ENCODE peak calls at places on chromosomes 11 and 22, in four cellular contexts. One of them, this sample, is unnamed.

GRCh38 chr11:35404397-35404775 is 15.0 kb downstream of the SLC1A2 start:
- DNase-seq in AG09319: no peak
- DNase-seq in AG10803: peak
- DNase-seq in uterus: no peak
- DNase-seq in this sample: no peak

GRCh38 chr22:30646518-30647160 is 11.1 kb downstream of the SLC35E4 start:
- DNase-seq in AG09319: no peak
- DNase-seq in AG10803: no peak
- DNase-seq in uterus: no peak
- DNase-seq in this sample: no peak

GRCh38 chr11:95831198-95831883 is 41.0 kb downstream of the CEP57 start:
- DNase-seq in AG09319: peak
- DNase-seq in AG10803: peak
- DNase-seq in uterus: no peak
- DNase-seq in this sample: no peak

GRCh38 chr11:48150213-48150612 is 66.4 kb upstream of the OR4B1 start:
- DNase-seq in AG09319: no peak
- DNase-seq in AG10803: no peak
- DNase-seq in uterus: no peak
- DNase-seq in this sample: no peak

GRCh38 chr22:30212363-30212995 is 34.1 kb downstream of the LIF start:
- DNase-seq in AG09319: peak
- DNase-seq in AG10803: peak
- DNase-seq in uterus: peak
- DNase-seq in this sample: no peak

GRCh38 chr11:67648140-67648795 is 2.3 kb downstream of the ACY3 start:
- DNase-seq in AG09319: no peak
- DNase-seq in AG10803: no peak
- DNase-seq in uterus: no peak
- DNase-seq in this sample: peak

GRCh38 chr22:17222503-17222902 is 3.3 kb upstream of the ADA2 start:
- DNase-seq in AG09319: no peak
- DNase-seq in AG10803: no peak
- DNase-seq in uterus: no peak
- DNase-seq in this sample: no peak

GRCh38 chr22:17009640-17010291 is 1.7 kb upstream of the GAB4 start:
- DNase-seq in AG09319: no peak
- DNase-seq in AG10803: no peak
- DNase-seq in uterus: no peak
- DNase-seq in this sample: no peak

GRCh38 chr11:105456950-105457349 is 152.9 kb upstream of the GRIA4 start:
- DNase-seq in AG09319: no peak
- DNase-seq in AG10803: no peak
- DNase-seq in uterus: no peak
- DNase-seq in this sample: no peak

GRCh38 chr22:38513063-38513462 is 7.0 kb upstream of the DDX17 start:
- DNase-seq in AG09319: no peak
- DNase-seq in AG10803: no peak
- DNase-seq in uterus: no peak
- DNase-seq in this sample: no peak

GRCh38 chr11:118088531-118088930 is 1.8 kb upstream of the SMIM35 start:
- DNase-seq in AG09319: no peak
- DNase-seq in AG10803: no peak
- DNase-seq in uterus: no peak
- DNase-seq in this sample: no peak

GRCh38 chr11:613369-613968 is 2.3 kb downstream of the IRF7 start:
- DNase-seq in AG09319: no peak
- DNase-seq in AG10803: peak
- DNase-seq in uterus: no peak
- DNase-seq in this sample: peak

GRCh38 chr22:37953062-37953436 is 352 bp downstream of the C22orf23 start:
- DNase-seq in AG09319: no peak
- DNase-seq in AG10803: no peak
- DNase-seq in uterus: peak
- DNase-seq in this sample: no peak

GRCh38 chr11:120835601-120836228 is 188.2 kb upstream of the TBCEL start:
- DNase-seq in AG09319: no peak
- DNase-seq in AG10803: no peak
- DNase-seq in uterus: no peak
- DNase-seq in this sample: no peak

GRCh38 chr11:43987384-43988039 is 45.1 kb downstream of the C11orf96 start:
- DNase-seq in AG09319: peak
- DNase-seq in AG10803: peak
- DNase-seq in uterus: peak
- DNase-seq in this sample: no peak

GRCh38 chr11:81449588-81450155 is 1284.0 kb downstream of the FAM181B start:
- DNase-seq in AG09319: no peak
- DNase-seq in AG10803: no peak
- DNase-seq in uterus: no peak
- DNase-seq in this sample: no peak

GRCh38 chr11:12724301-12725046 is 50.3 kb downstream of the TEAD1 start:
- DNase-seq in AG09319: peak
- DNase-seq in AG10803: peak
- DNase-seq in uterus: peak
- DNase-seq in this sample: no peak

GRCh38 chr11:76391039-76391438 is 9.9 kb downstream of the GVQW3 start:
- DNase-seq in AG09319: no peak
- DNase-seq in AG10803: no peak
- DNase-seq in uterus: no peak
- DNase-seq in this sample: no peak

GRCh38 chr11:14446701-14447169 is 52.9 kb downstream of the COPB1 start:
- DNase-seq in AG09319: no peak
- DNase-seq in AG10803: peak
- DNase-seq in uterus: no peak
- DNase-seq in this sample: no peak

GRCh38 chr11:13465909-13466371 is 2.9 kb upstream of the BTBD10 start:
- DNase-seq in AG09319: no peak
- DNase-seq in AG10803: peak
- DNase-seq in uterus: no peak
- DNase-seq in this sample: no peak

GRCh38 chr11:15276616-15277015 is 161.9 kb downstream of the INSC start:
- DNase-seq in AG09319: no peak
- DNase-seq in AG10803: no peak
- DNase-seq in uterus: no peak
- DNase-seq in this sample: no peak

GRCh38 chr11:35321532-35322320 is 97.6 kb downstream of the SLC1A2 start:
- DNase-seq in AG09319: peak
- DNase-seq in AG10803: peak
- DNase-seq in uterus: peak
- DNase-seq in this sample: no peak

GRCh38 chr11:1870721-1871466 is 18.0 kb downstream of the LSP1 start:
- DNase-seq in AG09319: no peak
- DNase-seq in AG10803: peak
- DNase-seq in uterus: no peak
- DNase-seq in this sample: no peak

GRCh38 chr11:2667940-2668339 is 31.9 kb downstream of the KCNQ1OT1 start:
- DNase-seq in AG09319: no peak
- DNase-seq in AG10803: no peak
- DNase-seq in uterus: no peak
- DNase-seq in this sample: no peak

GRCh38 chr11:102187416-102188125 is 77.3 kb downstream of the YAP1 start:
- DNase-seq in AG09319: no peak
- DNase-seq in AG10803: peak
- DNase-seq in uterus: no peak
- DNase-seq in this sample: no peak

GRCh38 chr11:117828641-117829368 is 4.3 kb upstream of the FXYD2 start:
- DNase-seq in AG09319: no peak
- DNase-seq in AG10803: peak
- DNase-seq in uterus: peak
- DNase-seq in this sample: no peak

GRCh38 chr11:77191429-77191822 is 63.4 kb downstream of the MYO7A start:
- DNase-seq in AG09319: no peak
- DNase-seq in AG10803: no peak
- DNase-seq in uterus: no peak
- DNase-seq in this sample: no peak

GRCh38 chr11:79834015-79834414 is 393.2 kb upstream of the TENM4 start:
- DNase-seq in AG09319: no peak
- DNase-seq in AG10803: no peak
- DNase-seq in uterus: no peak
- DNase-seq in this sample: no peak

GRCh38 chr22:30390974-30391691 is 3.9 kb upstream of the RNF215 start:
- DNase-seq in AG09319: no peak
- DNase-seq in AG10803: peak
- DNase-seq in uterus: no peak
- DNase-seq in this sample: no peak

GRCh38 chr22:46881373-46882118 is 119.1 kb downstream of the TBC1D22A start:
- DNase-seq in AG09319: no peak
- DNase-seq in AG10803: peak
- DNase-seq in uterus: no peak
- DNase-seq in this sample: no peak

GRCh38 chr11:29119116-29119515 is 897.7 kb downstream of the KCNA4 start:
- DNase-seq in AG09319: no peak
- DNase-seq in AG10803: no peak
- DNase-seq in uterus: no peak
- DNase-seq in this sample: no peak

GRCh38 chr11:28110108-28110838 is 2.1 kb downstream of the METTL15 start:
- DNase-seq in AG09319: peak
- DNase-seq in AG10803: peak
- DNase-seq in uterus: peak
- DNase-seq in this sample: no peak

GRCh38 chr11:19398772-19399542 is 158.2 kb upstream of the E2F8 start:
- DNase-seq in AG09319: peak
- DNase-seq in AG10803: peak
- DNase-seq in uterus: peak
- DNase-seq in this sample: peak

GRCh38 chr11:125401746-125402145 is 94.3 kb downstream of the FEZ1 start:
- DNase-seq in AG09319: no peak
- DNase-seq in AG10803: peak
- DNase-seq in uterus: no peak
- DNase-seq in this sample: no peak

GRCh38 chr11:125404136-125404810 is 91.8 kb downstream of the FEZ1 start:
- DNase-seq in AG09319: no peak
- DNase-seq in AG10803: no peak
- DNase-seq in uterus: no peak
- DNase-seq in this sample: no peak

GRCh38 chr11:125407046-125407445 is 89.0 kb downstream of the FEZ1 start:
- DNase-seq in AG09319: no peak
- DNase-seq in AG10803: no peak
- DNase-seq in uterus: no peak
- DNase-seq in this sample: no peak

GRCh38 chr11:125402436-125402835 is 93.6 kb downstream of the FEZ1 start:
- DNase-seq in AG09319: no peak
- DNase-seq in AG10803: peak
- DNase-seq in uterus: no peak
- DNase-seq in this sample: no peak

GRCh38 chr11:125404811-125405481 is 91.1 kb downstream of the FEZ1 start:
- DNase-seq in AG09319: no peak
- DNase-seq in AG10803: peak
- DNase-seq in uterus: peak
- DNase-seq in this sample: peak
- TF ChIP-seq CTCF in AG09319: peak
- TF ChIP-seq CTCF in AG10803: peak
- TF ChIP-seq CTCF in uterus: peak
- TF ChIP-seq CTCF in this sample: peak

GRCh38 chr11:103464420-103464819 is 355.2 kb downstream of the DYNC2H1 start:
- DNase-seq in AG09319: no peak
- DNase-seq in AG10803: no peak
- DNase-seq in uterus: no peak
- DNase-seq in this sample: no peak
- TF ChIP-seq CTCF in AG09319: peak
- TF ChIP-seq CTCF in AG10803: no peak
- TF ChIP-seq CTCF in uterus: no peak
- TF ChIP-seq CTCF in this sample: no peak

DNA sequence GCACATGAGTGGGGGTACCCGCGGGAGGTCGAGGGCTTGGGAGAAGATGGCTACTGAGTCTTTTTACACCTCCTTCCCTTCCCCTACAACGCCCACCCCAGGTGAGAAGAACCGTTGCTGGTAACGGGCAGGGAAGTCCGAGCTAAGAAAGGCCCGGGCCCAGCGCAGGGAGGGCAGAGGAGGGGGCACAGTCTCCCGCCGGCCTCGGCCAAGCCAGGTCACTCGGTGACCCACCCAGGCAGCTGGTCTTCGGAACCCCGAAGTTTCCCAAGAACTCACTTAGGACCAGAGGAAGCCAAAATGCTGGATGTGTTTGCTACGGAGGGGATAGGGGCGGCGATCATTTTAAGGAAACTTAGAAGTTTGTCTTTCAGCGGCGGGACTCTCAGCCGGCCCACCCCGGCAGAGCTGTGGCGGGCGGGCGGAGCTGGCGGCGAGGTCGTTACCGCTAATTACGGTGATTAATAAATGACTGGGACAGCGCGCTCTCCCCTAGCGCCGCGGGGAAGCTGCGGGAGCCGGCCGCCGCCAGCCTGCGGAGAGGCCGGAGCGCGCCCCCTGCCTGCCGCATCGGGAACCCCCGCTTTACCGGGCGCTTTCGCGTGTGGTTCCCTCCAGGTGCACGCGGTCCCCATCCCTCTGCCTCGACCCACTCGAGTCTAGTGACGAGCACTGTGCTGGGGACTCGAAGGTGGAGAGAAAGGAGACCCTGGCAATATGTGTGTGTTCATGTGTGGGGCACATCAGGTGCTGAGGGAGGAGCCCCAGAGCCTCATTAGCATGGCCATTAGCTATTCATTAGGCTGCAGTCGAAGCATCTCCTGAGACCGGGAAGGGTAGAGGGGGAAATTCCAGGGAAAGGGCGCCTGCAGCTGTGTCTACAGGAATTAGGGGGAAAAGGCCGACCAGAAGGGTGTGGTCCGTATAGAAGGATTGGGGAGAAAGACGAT is 945 bp downstream of the ROBO3 start:
- DNase-seq in AG09319: no peak
- DNase-seq in AG10803: peak
- DNase-seq in uterus: no peak
- DNase-seq in this sample: no peak
- TF ChIP-seq CTCF in AG09319: peak
- TF ChIP-seq CTCF in AG10803: peak
- TF ChIP-seq CTCF in uterus: peak
- TF ChIP-seq CTCF in this sample: peak

DNA sequence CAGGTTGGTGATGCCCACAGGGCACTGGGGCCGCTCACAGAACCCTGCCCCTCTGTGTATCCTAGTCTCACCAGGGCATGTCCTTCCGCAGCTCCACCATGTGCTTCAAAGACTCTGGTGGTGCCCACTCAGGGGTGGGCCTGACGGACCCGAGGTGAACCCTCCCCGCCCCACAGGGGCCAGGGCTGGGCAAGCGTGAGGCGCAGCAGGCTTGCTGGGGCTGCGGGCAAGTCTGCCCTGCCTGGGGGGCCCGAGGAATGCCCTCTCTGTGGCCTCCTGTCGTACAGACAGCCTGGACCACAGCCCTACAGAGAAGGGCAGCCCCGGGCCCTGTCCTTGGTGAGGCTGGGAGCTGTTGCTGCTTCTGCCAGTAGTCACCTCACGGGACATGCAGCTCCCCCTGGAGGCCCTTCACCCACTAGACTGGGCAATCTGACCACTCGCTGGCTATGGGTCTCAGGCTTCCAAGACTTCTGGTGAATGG is 40.2 kb downstream of the TBX1 start:
- DNase-seq in AG09319: no peak
- DNase-seq in AG10803: peak
- DNase-seq in uterus: no peak
- DNase-seq in this sample: no peak
- TF ChIP-seq CTCF in AG09319: peak
- TF ChIP-seq CTCF in AG10803: peak
- TF ChIP-seq CTCF in uterus: peak
- TF ChIP-seq CTCF in this sample: peak